ENCODE peak calls at places on chromosome 15, in ten cellular contexts. V, D, C, K, J, B, O, F, Z and H are unnamed samples.

GRCh38 chr15:63611217-63611616 is 14.0 kb downstream of the FBXL22 start:
- DNase-seq in V (no peak), J (no peak), D (peak), O (no peak), C (no peak), Z (no peak), B (no peak), F (no peak), K (no peak), H (peak)

GRCh38 chr15:48143856-48144255 is 23.1 kb downstream of the SLC24A5 start:
- DNase-seq in J (no peak), C (no peak), K (no peak), B (peak), V (no peak), Z (no peak), F (no peak), O (no peak), D (no peak), H (no peak)

GRCh38 chr15:52417957-52418356 is 110.7 kb downstream of the MYO5A start:
- DNase-seq in D (no peak), V (no peak), Z (no peak), B (no peak), C (no peak), F (no peak), K (no peak), J (no peak), O (no peak), H (no peak)

GRCh38 chr15:25182098-25182478 is 227.3 kb downstream of the SNRPN start:
- DNase-seq in D (no peak), F (no peak), B (no peak), V (peak), Z (no peak), C (no peak), O (no peak), K (no peak), J (no peak), H (no peak)

GRCh38 chr15:72315706-72316370 is 4.1 kb downstream of the CELF6 start:
- DNase-seq in K (no peak), V (no peak), O (no peak), Z (no peak), C (peak), F (peak), D (no peak), J (no peak), B (peak), H (peak)

GRCh38 chr15:71443538-71443937 is 328.3 kb downstream of the THSD4 start:
- DNase-seq in F (peak), V (peak), J (no peak), D (peak), B (peak), O (no peak), Z (peak), C (peak), K (peak), H (peak)

GRCh38 chr15:31871159-31871886 is 159.0 kb upstream of the CHRNA7 start:
- DNase-seq in Z (peak), V (no peak), C (no peak), D (no peak), O (no peak), J (no peak), B (no peak), K (no peak), F (no peak), H (no peak)

GRCh38 chr15:95277266-95277665 is 1045.9 kb downstream of the MCTP2 start:
- DNase-seq in C (no peak), O (no peak), B (peak), Z (no peak), K (peak), J (no peak), F (no peak), D (no peak), V (no peak), H (no peak)

GRCh38 chr15:61092387-61093157 is 136.5 kb downstream of the RORA start:
- DNase-seq in C (no peak), V (no peak), D (no peak), J (no peak), B (no peak), F (no peak), Z (no peak), O (no peak), K (no peak), H (no peak)

GRCh38 chr15:66895794-66896453 is 169.5 kb upstream of the SMAD3 start:
- DNase-seq in O (no peak), K (no peak), D (no peak), B (no peak), F (no peak), Z (no peak), C (no peak), V (no peak), J (no peak), H (no peak)

GRCh38 chr15:33400941-33401340 is 90.2 kb downstream of the RYR3 start:
- DNase-seq in V (no peak), K (no peak), C (no peak), Z (no peak), O (no peak), J (no peak), F (no peak), D (no peak), B (no peak), H (no peak)

GRCh38 chr15:51403072-51403878 is 61.8 kb downstream of the GLDN start:
- DNase-seq in F (peak), C (no peak), B (peak), D (peak), O (no peak), J (no peak), V (no peak), K (peak), Z (peak), H (peak)

GRCh38 chr15:60614862-60615771 is 136.2 kb upstream of the ICE2 start:
- DNase-seq in B (no peak), K (no peak), V (no peak), C (no peak), F (peak), D (peak), J (no peak), O (no peak), Z (peak), H (no peak)

GRCh38 chr15:65633752-65634151 is 12.0 kb downstream of the SLC24A1 start:
- DNase-seq in C (no peak), K (no peak), J (no peak), B (no peak), O (no peak), D (peak), F (no peak), Z (no peak), V (no peak), H (no peak)

GRCh38 chr15:51492528-51492927 is 130.0 kb downstream of the DMXL2 start:
- DNase-seq in B (peak), F (peak), O (no peak), J (no peak), K (no peak), D (no peak), V (no peak), C (no peak), Z (peak), H (no peak)

GRCh38 chr15:92655178-92655995 is at the start of gene FAM174B:
- DNase-seq in F (peak), B (peak), V (peak), D (peak), C (no peak), O (peak), Z (peak), J (no peak), K (no peak), H (peak)

GRCh38 chr15:78033864-78034263 is 43.6 kb downstream of the TBC1D2B start:
- DNase-seq in J (peak), B (peak), O (peak), D (no peak), C (peak), K (no peak), F (no peak), V (peak), Z (no peak), H (peak)
- H3K4me3 ChIP-seq in J (no peak), B (no peak), O (no peak), D (no peak), C (no peak), K (no peak), F (no peak), V (no peak), Z (no peak), H (no peak)

DNA sequence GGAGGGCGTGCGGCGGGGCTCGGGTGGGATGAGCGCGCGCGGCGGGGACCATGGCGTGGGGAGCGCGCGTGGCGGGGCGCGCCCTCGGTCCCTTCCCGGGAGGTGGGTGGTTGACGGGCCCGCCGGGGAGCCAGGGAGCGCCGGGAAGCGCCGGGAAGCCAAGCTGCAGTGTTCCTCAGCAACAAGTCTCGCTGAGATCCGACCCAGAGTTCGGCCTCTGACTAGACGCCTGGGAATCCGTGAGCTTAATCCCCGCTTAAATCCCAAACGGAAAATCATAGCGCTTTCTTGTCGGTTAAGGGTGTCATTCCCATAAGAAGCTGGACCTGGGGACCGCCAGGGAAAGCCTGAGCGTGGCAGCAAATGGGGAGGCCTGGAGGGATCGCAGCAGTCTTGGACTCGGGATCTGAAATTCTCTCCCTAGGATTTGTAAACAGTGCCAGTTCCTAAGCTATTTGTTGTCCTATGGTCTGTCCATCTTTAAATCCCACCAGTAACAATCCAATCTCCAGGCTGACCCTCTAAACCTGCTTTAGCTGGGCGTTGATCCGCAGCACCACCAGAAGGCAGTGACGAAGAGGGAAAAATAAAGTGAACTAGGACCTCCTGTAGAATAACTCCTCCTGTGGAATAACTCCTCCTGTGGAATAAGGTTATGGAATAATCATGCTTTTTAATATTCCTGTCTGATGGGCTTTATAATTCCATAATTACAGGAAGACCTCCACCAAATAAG is 560 bp upstream of the NEDD4 start:
- DNase-seq in C (no peak), J (no peak), B (peak), O (no peak), Z (peak), K (peak), F (no peak), V (no peak), D (peak), H (no peak)
- H3K4me3 ChIP-seq in C (peak), J (peak), B (peak), O (peak), Z (peak), K (peak), F (peak), V (peak), D (peak), H (peak)

GRCh38 chr15:75044258-75044878 is 21.0 kb downstream of the PPCDC start:
- DNase-seq in F (no peak), B (no peak), V (no peak), Z (no peak), D (no peak), C (no peak), O (no peak), K (no peak), J (no peak), H (no peak)
- H3K4me3 ChIP-seq in F (no peak), B (peak), V (peak), Z (no peak), D (no peak), C (no peak), O (no peak), K (no peak), J (no peak), H (no peak)

GRCh38 chr15:86193716-86194408 is 114.2 kb downstream of the AGBL1 start:
- DNase-seq in O (no peak), K (no peak), V (no peak), D (no peak), C (no peak), B (no peak), J (no peak), F (no peak), Z (no peak), H (no peak)
- H3K4me3 ChIP-seq in O (no peak), K (no peak), V (no peak), D (no peak), C (no peak), B (no peak), J (no peak), F (no peak), Z (no peak), H (no peak)

GRCh38 chr15:73927003-73927475 is 777 bp downstream of the LOXL1 start:
- DNase-seq in B (no peak), C (no peak), O (peak), K (no peak), Z (peak), F (peak), J (peak), D (peak), V (peak), H (no peak)
- H3K4me3 ChIP-seq in B (peak), C (no peak), O (peak), K (peak), Z (peak), F (peak), J (peak), D (peak), V (peak), H (peak)

GRCh38 chr15:57890351-57890750 is 175.2 kb downstream of the ALDH1A2 start:
- DNase-seq in D (no peak), F (no peak), C (no peak), K (no peak), B (no peak), J (no peak), V (no peak), Z (no peak), O (no peak), H (no peak)
- H3K4me3 ChIP-seq in D (no peak), F (no peak), C (no peak), K (no peak), B (no peak), J (no peak), V (no peak), Z (no peak), O (no peak), H (no peak)

GRCh38 chr15:96341465-96342142 is 11.1 kb downstream of the NR2F2 start:
- DNase-seq in O (no peak), Z (no peak), K (no peak), B (peak), V (no peak), C (no peak), F (no peak), D (peak), J (no peak), H (no peak)

GRCh38 chr15:96339662-96340347 is 9.3 kb downstream of the NR2F2 start:
- DNase-seq in D (peak), J (no peak), O (no peak), K (peak), V (no peak), Z (no peak), F (no peak), C (no peak), B (peak), H (no peak)

GRCh38 chr15:96340348-96340610 is 9.8 kb downstream of the NR2F2 start:
- DNase-seq in K (no peak), C (no peak), J (no peak), D (peak), B (no peak), Z (no peak), O (no peak), F (no peak), V (no peak), H (no peak)

GRCh38 chr15:96342143-96342466 is 11.6 kb downstream of the NR2F2 start:
- DNase-seq in C (no peak), B (peak), K (peak), O (no peak), Z (no peak), V (no peak), J (no peak), F (no peak), D (no peak), H (no peak)

DNA sequence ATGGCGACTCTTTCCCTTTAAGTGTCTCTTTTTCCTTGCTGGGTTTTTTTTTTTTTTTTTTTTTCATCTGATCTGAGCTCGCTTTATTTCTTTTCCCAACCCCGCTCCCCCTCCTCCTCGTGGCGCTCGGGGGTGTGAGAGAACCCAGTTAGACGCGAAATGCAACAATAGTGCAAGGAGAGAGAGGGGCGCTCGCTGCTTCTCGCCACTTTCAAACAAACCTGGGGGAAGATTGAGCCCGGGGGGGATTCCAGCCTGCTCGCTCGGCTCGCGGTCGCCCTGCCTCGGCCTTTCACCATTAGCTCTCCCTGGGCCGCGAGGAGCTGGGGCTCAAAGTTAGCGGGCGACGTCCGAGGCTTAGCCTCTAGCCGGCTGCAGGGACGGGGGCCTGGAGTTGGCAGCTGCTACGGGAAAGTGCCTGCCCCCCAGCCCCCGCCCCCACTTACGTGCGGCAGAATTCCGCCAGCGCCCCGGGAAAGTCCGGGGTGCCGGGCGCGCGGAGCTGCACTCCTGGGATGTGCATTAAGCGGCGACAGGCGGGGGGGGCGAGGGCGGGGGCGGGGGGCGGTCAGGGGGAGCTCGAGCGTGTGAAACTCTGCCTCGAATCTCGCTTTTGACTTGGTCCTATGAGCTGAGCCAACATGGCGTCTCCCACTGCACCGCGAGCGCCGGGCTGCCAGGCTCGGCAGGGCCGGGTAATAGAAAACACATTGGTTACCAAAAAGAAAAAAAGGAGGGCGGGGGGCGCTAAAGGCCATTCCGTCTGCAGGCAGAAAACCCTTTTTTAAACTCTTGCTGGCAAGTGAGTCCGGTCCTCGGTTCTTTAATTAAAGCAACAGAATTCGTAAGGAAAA is 10.3 kb downstream of the NR2F2 start:
- DNase-seq in K (peak), V (no peak), C (no peak), J (no peak), D (peak), B (peak), O (no peak), F (peak), Z (no peak), H (no peak)
- H3K4me3 ChIP-seq in K (peak), V (peak), C (no peak), J (no peak), D (peak), B (peak), O (no peak), F (peak), Z (peak), H (no peak)